ENCODE peak calls at places on chromosome 18, in five cellular contexts. A, N, W, Z and F are unnamed samples.

GRCh38 chr18:32893915-32894314 is 121.1 kb upstream of the KLHL14 start:
- DNase-seq in N (no peak), W (no peak), Z (no peak), A (no peak), F (no peak)

GRCh38 chr18:28541276-28541930 is 364.5 kb upstream of the CDH2 start:
- DNase-seq in A (no peak), N (no peak), Z (no peak), W (no peak), F (no peak)

GRCh38 chr18:1147616-1148184 is 243.0 kb downstream of the ADCYAP1 start:
- DNase-seq in N (no peak), W (no peak), Z (peak; percentile 35), A (no peak), F (no peak)

GRCh38 chr18:22844184-22844583 is 88.9 kb upstream of the RBBP8 start:
- DNase-seq in N (no peak), A (no peak), W (no peak), Z (no peak), F (no peak)

GRCh38 chr18:12768622-12769021 is 65.8 kb downstream of the PSMG2 start:
- DNase-seq in N (no peak), W (no peak), A (no peak), Z (no peak), F (no peak)

GRCh38 chr18:63366270-63366990 is 576 bp downstream of the KDSR start:
- DNase-seq in W (no peak), A (peak; percentile 39), Z (peak; percentile 70), N (peak; percentile 32), F (peak; percentile 40)

GRCh38 chr18:26545335-26545734 is 3.0 kb downstream of the KCTD1 start:
- DNase-seq in N (no peak), A (no peak), W (no peak), Z (no peak), F (no peak)

GRCh38 chr18:43420950-43421349 is 143.7 kb upstream of the SYT4 start:
- DNase-seq in A (no peak), W (no peak), Z (peak; percentile 28), N (no peak), F (no peak)

GRCh38 chr18:51867767-51868166 is 472.2 kb upstream of the DCC start:
- DNase-seq in N (no peak), Z (no peak), W (no peak), A (no peak), F (no peak)

GRCh38 chr18:56492136-56492535 is 146.3 kb downstream of the TXNL1 start:
- DNase-seq in N (no peak), Z (no peak), W (no peak), A (no peak), F (no peak)

GRCh38 chr18:59987102-59987501 is 87.3 kb downstream of the PMAIP1 start:
- DNase-seq in W (no peak), Z (no peak), A (no peak), N (no peak), F (no peak)
- TF ChIP-seq CTCF in W (no peak), Z (no peak), A (no peak), N (no peak), F (no peak)

DNA sequence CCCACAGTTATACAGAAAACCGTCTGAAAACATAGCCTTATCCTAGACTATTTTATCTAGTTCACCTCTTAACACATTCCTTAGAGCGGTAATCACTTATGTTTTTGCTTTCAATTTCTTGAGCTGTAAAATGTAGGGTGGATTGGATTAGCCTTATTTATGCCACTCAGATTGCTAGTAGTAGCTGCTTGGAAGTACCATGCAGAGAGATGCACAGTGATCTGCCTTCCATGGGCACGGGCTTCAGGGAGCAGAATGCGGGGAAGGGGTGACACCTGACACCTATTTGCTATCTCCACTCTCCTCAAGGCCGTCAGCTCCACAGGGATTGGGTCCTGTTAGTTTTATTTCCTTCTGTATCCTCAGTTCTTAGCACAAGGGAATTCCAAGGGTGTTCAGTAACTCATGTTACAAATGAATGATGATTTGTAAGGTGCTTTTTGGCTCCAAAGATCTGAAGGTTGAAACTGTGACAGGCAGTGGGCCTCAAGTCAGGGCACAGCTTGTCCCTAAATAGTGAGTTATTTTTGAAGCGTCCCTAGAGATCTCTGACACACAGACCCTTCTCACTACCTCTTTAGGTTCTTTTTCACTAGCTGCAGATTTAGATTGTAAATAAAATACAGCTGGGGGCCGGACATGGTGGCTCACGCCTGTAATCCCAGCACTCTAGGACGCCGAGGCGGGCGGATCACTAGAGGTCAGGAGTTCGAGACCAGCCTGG is 64.0 kb upstream of the PMAIP1 start:
- DNase-seq in A (no peak), W (no peak), Z (peak; percentile 70), N (no peak), F (no peak)
- TF ChIP-seq CTCF in A (no peak), W (no peak), Z (no peak), N (no peak), F (no peak)

GRCh38 chr18:66560092-66560491 is 43.8 kb downstream of the CDH19 start:
- DNase-seq in W (no peak), Z (no peak), N (no peak), A (no peak), F (no peak)
- TF ChIP-seq CTCF in W (no peak), Z (peak; percentile 75), N (peak; percentile 8), A (peak; percentile 34), F (no peak)

GRCh38 chr18:24014062-24014985 is at the start of gene TTC39C:
- DNase-seq in Z (peak; percentile 55), W (no peak), N (peak; percentile 13), A (peak; percentile 70), F (peak; percentile 76)

GRCh38 chr18:24018299-24018910 is 3.9 kb downstream of the TTC39C start:
- DNase-seq in N (no peak), W (no peak), Z (no peak), A (no peak), F (no peak)

GRCh38 chr18:24014986-24015896 is 687 bp downstream of the TTC39C start:
- DNase-seq in Z (peak; percentile 51), N (no peak), A (peak; percentile 42), W (no peak), F (peak; percentile 35)

GRCh38 chr18:24015897-24016631 is 1.5 kb downstream of the TTC39C start:
- DNase-seq in W (no peak), Z (no peak), A (no peak), N (no peak), F (no peak)

DNA sequence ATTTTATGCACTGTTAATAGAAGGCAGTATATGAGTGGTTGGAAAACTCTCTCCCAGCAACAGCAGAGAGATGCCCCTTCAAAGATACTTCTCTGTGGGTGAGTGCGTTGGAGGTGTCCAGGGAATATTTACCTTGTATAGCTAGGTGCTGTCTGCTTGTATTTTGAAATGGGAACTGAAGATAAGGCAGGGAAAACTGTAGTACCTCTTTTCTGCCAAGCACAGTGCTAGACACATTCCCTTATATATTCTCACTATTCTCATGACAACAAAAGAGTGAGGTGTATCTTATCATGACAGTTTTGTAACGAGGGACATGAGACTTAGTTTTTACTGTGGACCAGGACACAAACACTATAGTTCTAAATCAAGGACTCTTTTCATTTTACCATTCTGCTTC is 2.1 kb downstream of the TTC39C start:
- DNase-seq in A (no peak), Z (no peak), W (no peak), N (peak; percentile 26), F (no peak)
- TF ChIP-seq CTCF in A (peak; percentile 24), Z (peak; percentile 52), W (no peak), N (peak; percentile 56), F (no peak)